ENCODE peak calls at places on chromosomes 3 and 15, in four cellular contexts. T is stomach; G is CD8-positive, alpha-beta T cell; A is 8988T. Q is an unnamed sample.

GRCh38 chr15:77019476-77020331 is 24.8 kb downstream of the PSTPIP1 start:
- DNase-seq in A (no peak), T (no peak), G (peak), Q (no peak)

GRCh38 chr3:150220791-150221190 is 187.3 kb upstream of the TSC22D2 start:
- DNase-seq in G (no peak), T (no peak), A (no peak), Q (no peak)

GRCh38 chr3:195717852-195718476 is 2.8 kb upstream of the MUC20 start:
- DNase-seq in A (no peak), T (no peak), G (no peak), Q (no peak)

GRCh38 chr3:32467333-32468070 is 35.1 kb downstream of the CMTM6 start:
- DNase-seq in G (peak), A (peak), T (peak), Q (peak)

GRCh38 chr3:36543276-36543997 is 163.1 kb downstream of the STAC start:
- DNase-seq in G (no peak), T (no peak), A (no peak), Q (no peak)

GRCh38 chr15:35728176-35728938 is 182.4 kb upstream of the DPH6 start:
- DNase-seq in T (no peak), G (no peak), A (no peak), Q (no peak)

GRCh38 chr3:16322189-16322588 is 57.2 kb downstream of the OXNAD1 start:
- DNase-seq in G (no peak), A (no peak), T (no peak), Q (no peak)

GRCh38 chr3:9420850-9421549 is 23.6 kb downstream of the SETD5 start:
- DNase-seq in G (no peak), T (no peak), A (no peak), Q (no peak)

GRCh38 chr15:35755237-35755802 is 209.4 kb upstream of the DPH6 start:
- DNase-seq in A (no peak), G (no peak), T (no peak), Q (no peak)

GRCh38 chr15:80599359-80599758 is 95.8 kb upstream of the ABHD17C start:
- DNase-seq in G (no peak), T (no peak), A (no peak), Q (no peak)

GRCh38 chr15:88113909-88114308 is 142.6 kb downstream of the NTRK3 start:
- DNase-seq in G (no peak), A (no peak), T (no peak), Q (no peak)

GRCh38 chr15:28936481-28936881 is 50.7 kb downstream of the APBA2 start:
- DNase-seq in G (no peak), T (no peak), A (no peak), Q (no peak)

GRCh38 chr3:43363621-43364266 is 77.4 kb downstream of the SNRK start:
- DNase-seq in A (no peak), T (no peak), G (no peak), Q (no peak)

GRCh38 chr15:89341316-89342005 is 6.8 kb upstream of the POLG start:
- DNase-seq in T (peak), G (no peak), A (no peak), Q (no peak)

GRCh38 chr3:179716811-179717210 is 64.0 kb downstream of the USP13 start:
- DNase-seq in T (no peak), A (no peak), G (no peak), Q (no peak)

GRCh38 chr3:142272200-142272891 is 47.0 kb upstream of the GK5 start:
- DNase-seq in A (no peak), G (no peak), T (no peak), Q (no peak)

GRCh38 chr15:69082041-69082502 is 67.6 kb downstream of the NOX5 start:
- DNase-seq in G (no peak), T (no peak), A (no peak), Q (no peak)

GRCh38 chr3:170978335-170978745 is 48.2 kb downstream of the SLC2A2 start:
- DNase-seq in A (no peak), G (no peak), T (no peak), Q (no peak)

GRCh38 chr15:89377842-89378698 is 43.4 kb upstream of the POLG start:
- DNase-seq in G (peak), T (no peak), A (no peak), Q (no peak)

GRCh38 chr3:183275418-183275817 is 22.4 kb downstream of the B3GNT5 start:
- DNase-seq in G (no peak), A (no peak), T (no peak), Q (no peak)

GRCh38 chr15:58839485-58839884 is 68.4 kb downstream of the MINDY2 start:
- DNase-seq in G (no peak), A (no peak), T (no peak), Q (no peak)

GRCh38 chr15:48992545-48992944 is 28.8 kb upstream of the SHC4 start:
- DNase-seq in A (no peak), G (no peak), T (no peak), Q (no peak)

GRCh38 chr15:45199136-45199810 is 11.5 kb upstream of the SHF start:
- DNase-seq in A (no peak), G (peak), T (no peak), Q (peak)

GRCh38 chr3:166362698-166363097 is 525.5 kb upstream of the BCHE start:
- DNase-seq in G (no peak), A (no peak), T (no peak), Q (no peak)

GRCh38 chr3:9007213-9007612 is 43.9 kb upstream of the RAD18 start:
- DNase-seq in T (no peak), A (no peak), G (no peak), Q (no peak)

GRCh38 chr15:77466521-77466920 is 45.8 kb downstream of the HMG20A start:
- DNase-seq in T (no peak), A (no peak), G (no peak), Q (no peak)

GRCh38 chr3:65259946-65260345 is 572.1 kb upstream of the ADAMTS9 start:
- DNase-seq in T (no peak), A (no peak), G (no peak), Q (no peak)

GRCh38 chr3:132343018-132343612 is 25.9 kb downstream of the ACP3 start:
- DNase-seq in T (peak), G (no peak), A (no peak), Q (peak)

GRCh38 chr3:178170698-178171535 is 365.3 kb upstream of the KCNMB2 start:
- DNase-seq in T (no peak), G (no peak), A (no peak), Q (no peak)